ENCODE peak calls at places on chromosomes 6 and 20, in five cellular contexts. G is left ventricle myocardium inferior, D is neuronal stem cell, N is H1, Q is IMR-90. E is an unnamed sample.

GRCh38 chr20:37627060-37627766 is 66.6 kb upstream of the CTNNBL1 start:
- DNase-seq in G (peak; percentile 28), Q (peak; percentile 55), N (peak; percentile 17), D (peak; percentile 82), E (no peak)

GRCh38 chr6:89895273-89895874 is 1.1 kb downstream of the GJA10 start:
- DNase-seq in D (peak; percentile 63), N (no peak), G (no peak), Q (peak; percentile 69), E (no peak)

GRCh38 chr6:170067257-170067656 is 223.6 kb downstream of the DLL1 start:
- DNase-seq in Q (no peak), G (no peak), D (no peak), N (no peak), E (no peak)

GRCh38 chr6:45156075-45156474 is 172.1 kb upstream of the RUNX2 start:
- DNase-seq in G (no peak), N (no peak), D (no peak), Q (no peak), E (no peak)

GRCh38 chr6:55405474-55406220 is 78.4 kb downstream of the GFRAL start:
- DNase-seq in N (no peak), Q (no peak), D (no peak), G (no peak), E (no peak)

GRCh38 chr6:17042422-17043147 is 59.3 kb upstream of the STMND1 start:
- DNase-seq in N (peak; percentile 41), Q (peak; percentile 68), G (no peak), D (peak; percentile 5), E (no peak)

GRCh38 chr6:137661601-137662000 is 167.4 kb upstream of the OLIG3 start:
- DNase-seq in G (no peak), Q (peak; percentile 26), D (no peak), N (peak; percentile 13), E (peak; percentile 16)

GRCh38 chr20:3744806-3745685 is 12.6 kb downstream of the HSPA12B start:
- DNase-seq in Q (no peak), D (peak; percentile 68), N (peak; percentile 95), G (peak; percentile 70), E (peak; percentile 43)

GRCh38 chr6:157774153-157775135 is 48.6 kb upstream of the SNX9 start:
- DNase-seq in Q (no peak), N (no peak), D (no peak), G (no peak), E (no peak)

GRCh38 chr6:111601875-111602274 is 3.8 kb downstream of the TRAF3IP2 start:
- DNase-seq in D (no peak), Q (peak; percentile 81), G (no peak), N (no peak), E (no peak)

GRCh38 chr6:117272032-117272866 is 6.9 kb downstream of the VGLL2 start:
- DNase-seq in N (no peak), G (no peak), Q (no peak), D (no peak), E (no peak)

GRCh38 chr20:51531141-51531710 is 11.3 kb downstream of the NFATC2 start:
- DNase-seq in Q (peak; percentile 36), G (no peak), D (no peak), N (no peak), E (no peak)

DNA sequence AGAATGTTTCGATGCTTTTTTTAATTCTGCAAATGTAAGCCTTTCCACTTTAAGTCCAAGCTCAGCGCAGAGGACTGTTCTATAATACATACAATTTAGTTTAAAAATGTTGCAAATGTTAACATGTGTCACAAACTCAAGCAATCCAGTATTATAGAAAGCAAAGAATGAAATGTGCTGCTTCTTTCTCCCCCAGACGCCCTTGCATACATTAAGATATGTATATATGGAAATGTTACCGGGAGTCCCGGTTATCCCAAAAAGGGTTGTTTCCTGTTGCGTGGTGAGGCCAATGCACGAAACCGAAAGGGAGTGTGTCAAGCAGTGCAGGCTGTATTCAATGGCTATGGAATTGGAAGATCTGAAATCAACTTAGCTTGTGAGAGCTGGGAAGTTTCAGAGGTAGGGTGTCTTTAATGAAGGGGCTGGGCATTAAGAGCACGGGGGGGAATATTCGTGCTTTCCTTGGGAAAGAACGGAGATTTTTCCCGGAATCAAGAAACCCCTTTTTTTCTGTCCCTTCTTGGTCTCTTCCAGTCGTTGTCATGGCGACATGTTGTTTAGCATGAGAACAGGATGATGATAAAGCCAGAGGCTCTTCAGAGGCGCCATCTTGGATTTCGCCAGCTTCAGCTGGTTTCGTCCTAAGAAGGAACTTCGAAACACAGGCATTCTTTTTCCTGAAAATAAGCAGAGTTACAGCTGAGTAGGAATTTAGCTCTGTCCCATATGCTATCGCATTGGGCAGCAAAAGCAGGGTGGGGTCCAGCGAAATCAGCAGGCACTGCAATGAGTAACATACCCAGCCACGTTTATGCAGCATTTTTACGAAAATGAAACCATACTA is 10.1 kb upstream of the NQO2 start:
- DNase-seq in G (peak; percentile 66), N (peak; percentile 73), Q (peak; percentile 95), D (peak; percentile 96), E (peak; percentile 72)
- H3K4me3 ChIP-seq in G (peak overlapping the region; percentile 98), N (peak overlapping the region; percentile 59), Q (peak overlapping the region; percentile 72), D (peak overlapping the region; percentile 75), E (peak overlapping the region; percentile 80)

GRCh38 chr20:32444474-32445220 is 86.5 kb downstream of the ASXL1 start:
- DNase-seq in G (no peak), Q (no peak), N (no peak), D (no peak), E (no peak)
- H3K36me3 ChIP-seq in G (peaks cover 15% of the 10 kb centered on the region), Q (peaks cover 61% of the 10 kb centered on the region), N (peaks cover 12% of the 10 kb centered on the region), D (peaks cover 96% of the 10 kb centered on the region), E (peaks cover 51% of the 10 kb centered on the region)

DNA sequence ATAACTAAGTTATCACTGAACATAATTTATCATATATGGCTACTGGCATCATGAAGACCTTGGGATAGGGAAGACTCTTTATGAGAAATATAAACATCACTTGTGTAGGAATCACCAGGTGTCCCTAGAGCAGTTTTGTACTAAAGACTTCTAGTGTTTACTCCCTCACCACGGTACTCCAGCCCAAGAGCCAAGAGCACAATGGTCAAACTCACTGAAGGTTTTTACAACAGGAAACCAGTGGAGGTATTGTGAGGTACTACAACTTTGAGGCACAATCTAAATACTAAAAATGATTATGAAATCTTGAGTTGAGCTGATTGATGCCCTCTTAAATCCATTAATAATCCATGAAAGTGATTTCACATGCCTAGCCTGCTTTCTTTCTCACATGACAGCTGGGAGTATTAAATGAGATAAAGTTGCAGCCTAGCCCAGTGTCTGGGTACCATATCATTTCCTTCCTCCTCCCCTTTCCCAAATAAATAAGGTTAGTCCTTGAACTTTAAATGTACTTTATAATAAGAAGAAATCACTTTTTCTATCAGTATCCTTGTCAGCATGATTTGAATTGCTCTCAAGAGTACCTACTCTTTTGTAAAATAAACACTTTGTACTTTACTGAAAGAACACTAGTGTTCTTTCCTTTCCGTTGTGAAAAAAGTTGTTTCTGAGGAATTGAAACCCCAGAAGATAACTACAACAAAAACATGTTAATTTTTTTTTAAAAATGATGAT is 26.5 kb downstream of the GLO1 start:
- DNase-seq in D (no peak), G (no peak), Q (no peak), N (no peak), E (no peak)
- H3K27ac ChIP-seq in D (no peak overlapping the region), G (no peak overlapping the region), Q (no peak overlapping the region), N (no peak overlapping the region), E (peak overlapping the region; percentile 41)

DNA sequence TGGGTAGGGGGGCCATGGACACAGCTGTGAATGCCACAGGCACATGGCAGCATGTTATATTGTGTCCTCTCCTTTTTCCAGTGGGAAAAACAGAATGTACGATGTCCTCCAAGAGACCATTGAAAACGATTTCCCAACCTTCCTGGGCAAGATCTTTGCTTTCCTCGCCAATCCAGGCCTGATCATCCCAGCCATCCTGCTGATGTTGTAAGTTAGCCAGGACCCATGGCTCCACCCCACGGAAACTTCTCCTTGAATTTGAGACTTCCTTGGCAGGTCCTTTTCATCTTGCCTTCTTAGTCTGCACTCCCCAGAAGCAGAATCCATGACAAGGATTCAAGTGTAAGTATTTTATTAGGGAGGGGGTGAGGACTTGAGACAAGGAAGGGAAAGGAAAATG is 28.2 kb upstream of the NOP56 start:
- DNase-seq in N (no peak), D (no peak), Q (no peak), G (peak; percentile 17), E (no peak)
- H3K4me3 ChIP-seq in N (no peak overlapping the region), D (no peak overlapping the region), Q (no peak overlapping the region), G (no peak overlapping the region), E (no peak overlapping the region)

GRCh38 chr6:144559865-144560603 is 274.9 kb downstream of the UTRN start:
- DNase-seq in Q (peak; percentile 38), D (peak; percentile 5), N (no peak), G (no peak), E (no peak)
- H3K36me3 ChIP-seq in Q (peaks cover 3% of the 10 kb centered on the region), D (peaks cover 30% of the 10 kb centered on the region), N (peaks cover 2% of the 10 kb centered on the region), G (peaks cover 50% of the 10 kb centered on the region), E (no peaks in the 10 kb centered on the region)

DNA sequence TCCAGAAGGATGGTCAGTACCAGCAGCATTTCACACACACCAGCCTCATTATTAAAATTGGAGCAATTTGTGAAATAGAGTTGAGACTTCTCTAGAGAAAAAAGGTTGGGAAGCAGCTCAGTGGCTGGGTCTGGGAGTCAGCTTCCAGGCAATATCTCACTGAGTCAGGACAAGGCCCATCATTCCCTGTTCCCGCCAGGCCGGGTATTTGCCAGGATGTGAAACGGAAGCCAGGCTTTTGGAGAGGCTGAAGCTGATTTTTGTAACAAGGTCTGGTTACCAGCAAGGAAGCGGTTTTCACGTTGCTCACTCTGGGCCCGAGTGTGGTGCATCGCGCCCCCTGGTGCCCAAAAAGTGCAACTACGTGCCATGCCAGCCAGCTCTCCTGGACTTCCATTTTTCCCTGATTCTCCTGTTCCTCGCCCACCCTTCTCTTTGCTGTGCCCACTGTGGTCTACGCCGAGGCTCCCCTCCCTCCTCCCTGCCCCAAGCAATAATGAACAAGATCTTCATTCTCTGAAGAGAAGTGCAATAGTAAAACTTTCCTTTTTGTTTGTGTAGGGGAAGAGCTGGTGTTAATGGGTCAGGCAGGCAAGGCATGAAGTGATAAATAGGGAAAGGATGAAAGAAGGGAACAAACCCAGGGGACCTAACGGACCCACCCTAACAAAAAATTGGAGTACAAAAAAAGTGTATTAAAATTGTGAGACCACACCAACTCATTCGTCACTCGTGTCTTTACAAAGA is 67.1 kb downstream of the ZBTB2 start:
- DNase-seq in D (peak; percentile 72), N (peak; percentile 63), G (peak; percentile 77), Q (peak; percentile 93), E (peak; percentile 85)
- H3K27ac ChIP-seq in D (peak overlapping the region; percentile 31), N (no peak overlapping the region), G (peak overlapping the region; percentile 53), Q (peak overlapping the region; percentile 7), E (peak overlapping the region; percentile 92)

GRCh38 chr6:40997256-40997957 is 41.6 kb downstream of the UNC5CL start:
- DNase-seq in D (peak; percentile 82), G (no peak), Q (peak; percentile 78), N (peak; percentile 89), E (no peak)
- H3K4me3 ChIP-seq in D (no peak overlapping the region), G (peak overlapping the region; percentile 61), Q (no peak overlapping the region), N (no peak overlapping the region), E (no peak overlapping the region)

E was measured in tibial nerve.